ENCODE peak calls at places on chromosome 17, in nine cellular contexts. T is endothelial cell, D is astrocyte of the cerebellum, A is activated B cell treated with CpG ODN at 0.5 μM for 24 hours, G is BE2C, J is type B pancreatic cell, Q is brain microvascular endothelial cell, Z is right atrium auricular region, U is B cell. B is an unnamed sample.

GRCh38 chr17:79878346-79878745 is 39.1 kb upstream of the CBX4 start:
- DNase-seq in T (no peak), D (no peak), A (no peak), G (no peak), J (no peak), Q (no peak), Z (no peak), U (no peak), B (no peak)

GRCh38 chr17:3004925-3005324 is 58.5 kb downstream of the OR1D5 start:
- DNase-seq in T (no peak), D (no peak), A (no peak), G (no peak), J (no peak), Q (no peak), Z (no peak), U (no peak), B (no peak)

GRCh38 chr17:58364270-58364942 is 12.4 kb upstream of the SUPT4H1 start:
- DNase-seq in T (no peak), D (no peak), A (no peak), G (no peak), J (no peak), Q (no peak), Z (no peak), U (no peak), B (no peak)

GRCh38 chr17:37310940-37311339 is 64.8 kb upstream of the C17orf78 start:
- DNase-seq in T (no peak), D (no peak), A (no peak), G (no peak), J (no peak), Q (no peak), Z (no peak), U (no peak), B (no peak)

GRCh38 chr17:4004517-4005295 is 40.5 kb upstream of the ATP2A3 start:
- DNase-seq in T (peak; percentile 89), D (no peak), A (peak; percentile 77), G (peak; percentile 65), J (no peak), Q (no peak), Z (no peak), U (peak; percentile 85), B (peak; percentile 62)

GRCh38 chr17:64611374-64611773 is 50.7 kb downstream of the SMURF2 start:
- DNase-seq in T (no peak), D (no peak), A (no peak), G (no peak), J (no peak), Q (no peak), Z (no peak), U (no peak), B (no peak)

GRCh38 chr17:76737676-76738467 is at the start of gene MFSD11:
- DNase-seq in T (peak; percentile 93), D (peak; percentile 76), A (peak; percentile 94), G (peak; percentile 97), J (peak; percentile 95), Q (peak; percentile 85), Z (peak; percentile 91), U (peak; percentile 96), B (peak; percentile 89)

GRCh38 chr17:76383645-76384221 is 676 bp upstream of the SPHK1 start:
- DNase-seq in T (peak; percentile 58), D (no peak), A (peak; percentile 49), G (peak; percentile 59), J (no peak), Q (peak; percentile 61), Z (no peak), U (peak; percentile 64), B (peak; percentile 18)

GRCh38 chr17:82370471-82371332 is 863 bp upstream of the UTS2R start:
- DNase-seq in T (no peak), D (no peak), A (no peak), G (no peak), J (no peak), Q (no peak), Z (no peak), U (no peak), B (no peak)

GRCh38 chr17:49514374-49514738 is 19.3 kb downstream of the NGFR start:
- DNase-seq in T (no peak), D (no peak), A (no peak), G (peak; percentile 55), J (no peak), Q (no peak), Z (no peak), U (no peak), B (no peak)

GRCh38 chr17:49518346-49519078 is 23.4 kb downstream of the NGFR start:
- DNase-seq in T (no peak), D (no peak), A (no peak), G (no peak), J (peak; percentile 25), Q (no peak), Z (no peak), U (no peak), B (no peak)

GRCh38 chr17:49513616-49514373 is 18.7 kb downstream of the NGFR start:
- DNase-seq in T (no peak), D (no peak), A (no peak), G (no peak), J (no peak), Q (no peak), Z (no peak), U (no peak), B (no peak)

GRCh38 chr17:49515196-49515770 is 20.2 kb downstream of the NGFR start:
- DNase-seq in T (no peak), D (peak; percentile 98), A (no peak), G (peak; percentile 95), J (no peak), Q (peak; percentile 74), Z (peak; percentile 92), U (no peak), B (no peak)

GRCh38 chr17:49516190-49516589 is 21.1 kb downstream of the NGFR start:
- DNase-seq in T (no peak), D (no peak), A (no peak), G (no peak), J (no peak), Q (no peak), Z (no peak), U (no peak), B (no peak)
- TF ChIP-seq CTCF in T (no peak), D (no peak), A (no peak), G (peak; percentile 2), J (no peak), Q (no peak), Z (no peak), U (no peak), B (no peak)

DNA sequence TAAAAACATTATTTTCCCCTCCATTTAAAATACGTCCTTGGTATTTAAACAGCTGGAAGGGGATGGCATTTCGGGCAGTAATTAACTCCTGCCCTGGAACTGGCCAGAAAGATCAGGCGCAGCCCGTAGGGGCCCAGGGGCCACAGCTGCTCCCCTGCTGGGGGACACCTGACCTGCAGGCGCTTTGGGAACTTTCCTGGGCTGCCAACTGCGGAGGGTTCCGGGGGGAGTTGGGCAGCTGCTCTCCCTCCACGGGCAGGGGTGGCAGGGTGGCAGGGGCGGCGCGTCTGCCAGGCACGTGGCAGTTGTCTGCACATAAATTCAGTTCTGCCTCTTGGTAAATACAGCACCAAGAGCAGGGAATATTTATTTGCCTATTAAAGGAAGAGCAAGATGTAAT is 30.1 kb upstream of the CHMP6 start:
- DNase-seq in T (no peak), D (no peak), A (no peak), G (no peak), J (no peak), Q (no peak), Z (no peak), U (no peak), B (no peak)
- TF ChIP-seq CTCF in T (no peak), D (peak; percentile 4), A (no peak), G (peak; percentile 35), J (peak; percentile 37), Q (peak; percentile 15), Z (no peak), U (no peak), B (no peak)

DNA sequence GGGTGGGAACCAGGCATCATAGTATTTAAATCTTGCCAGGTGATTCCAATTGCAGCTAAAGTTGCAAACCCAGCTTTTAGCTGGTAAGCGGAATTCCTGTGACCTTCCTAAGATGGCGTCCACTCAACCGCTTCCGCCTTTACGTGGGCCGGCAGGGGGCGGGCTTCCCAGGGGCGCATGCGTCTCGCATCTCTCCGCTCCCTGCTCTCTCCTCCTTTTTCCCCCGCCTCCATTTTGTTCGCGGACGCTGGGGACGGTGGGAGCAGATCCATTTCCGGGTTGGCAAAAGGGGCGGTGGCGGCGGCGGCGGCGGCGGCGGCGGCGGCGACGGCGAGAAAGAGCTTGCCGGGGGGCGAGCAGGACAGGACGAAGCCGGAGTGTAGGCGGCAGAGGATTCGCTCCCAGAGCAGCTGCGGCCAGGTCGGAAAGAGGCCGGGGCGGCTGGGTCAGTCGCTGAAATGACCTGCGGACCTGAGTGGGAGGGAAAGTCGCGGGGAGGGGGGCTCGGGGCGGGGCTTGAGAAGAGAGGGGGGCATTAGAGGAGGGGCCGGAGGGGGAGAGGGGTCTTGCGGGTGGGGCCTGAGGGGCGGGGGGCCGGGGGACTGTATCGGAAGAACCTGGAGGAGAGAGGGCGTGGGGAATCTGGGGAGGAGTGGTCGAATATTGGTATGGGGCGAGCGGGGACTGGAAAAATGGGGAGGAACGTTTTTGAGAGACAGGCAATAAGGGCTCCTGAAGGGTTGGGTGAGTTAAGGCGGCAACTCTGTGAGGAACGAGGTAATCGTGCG is at the start of gene WIPF2:
- DNase-seq in T (peak; percentile 97), D (peak; percentile 93), A (peak; percentile 92), G (peak; percentile 98), J (peak; percentile 99), Q (peak; percentile 93), Z (peak; percentile 96), U (peak; percentile 97), B (peak; percentile 91)
- TF ChIP-seq CTCF in T (peak; percentile 92), D (peak; percentile 75), A (no peak), G (peak; percentile 74), J (peak; percentile 91), Q (peak; percentile 79), Z (peak; percentile 82), U (peak; percentile 71), B (peak; percentile 62)

GRCh38 chr17:7439462-7440112 is at the start of gene FGF11:
- DNase-seq in T (peak; percentile 31), D (no peak), A (peak; percentile 28), G (no peak), J (no peak), Q (no peak), Z (no peak), U (peak; percentile 49), B (no peak)

GRCh38 chr17:7441202-7441705 is 1.9 kb downstream of the FGF11 start:
- DNase-seq in T (no peak), D (no peak), A (no peak), G (no peak), J (no peak), Q (no peak), Z (no peak), U (no peak), B (no peak)

GRCh38 chr17:7440113-7440822 is 956 bp downstream of the FGF11 start:
- DNase-seq in T (no peak), D (no peak), A (peak; percentile 35), G (peak; percentile 65), J (no peak), Q (no peak), Z (peak; percentile 63), U (peak; percentile 58), B (no peak)

GRCh38 chr17:7442142-7442541 is 2.7 kb upstream of the CHRNB1 start:
- DNase-seq in T (no peak), D (no peak), A (no peak), G (no peak), J (no peak), Q (no peak), Z (no peak), U (no peak), B (no peak)

DNA sequence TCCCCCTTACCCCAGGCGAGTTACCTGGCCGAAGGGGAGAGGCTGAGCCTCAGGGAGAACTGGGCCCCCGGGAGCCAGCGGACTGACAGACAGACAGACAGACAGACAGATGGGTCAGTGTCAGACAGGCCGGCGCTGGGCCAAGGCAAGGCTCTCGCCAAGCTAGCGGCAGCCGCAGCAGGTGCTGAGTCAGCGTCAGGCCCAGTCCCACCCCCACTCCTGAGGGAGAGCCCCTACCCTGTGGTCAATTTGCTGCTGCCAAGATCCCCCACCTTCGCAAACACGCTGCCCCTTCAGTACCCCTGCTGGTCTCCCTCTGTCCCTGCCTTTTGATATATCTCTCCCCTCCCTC is 1.5 kb downstream of the FGF11 start:
- DNase-seq in T (peak; percentile 39), D (no peak), A (peak; percentile 32), G (peak; percentile 56), J (no peak), Q (no peak), Z (no peak), U (peak; percentile 36), B (no peak)
- TF ChIP-seq CTCF in T (no peak), D (peak; percentile 8), A (no peak), G (no peak), J (peak; percentile 51), Q (no peak), Z (no peak), U (no peak), B (no peak)